ENCODE peak calls at places on chromosomes 2 and 18, in four cellular contexts. One of them, this sample, is unnamed.

GRCh38 chr2:36912692-36913091 is 53.6 kb downstream of the STRN start:
- DNase-seq in HepG2: no peak
- DNase-seq in SK-N-SH: no peak
- DNase-seq in GM12878: no peak
- DNase-seq in this sample: no peak

GRCh38 chr2:218002792-218003191 is at the start of gene TNS1:
- DNase-seq in HepG2: no peak
- DNase-seq in SK-N-SH: peak
- DNase-seq in GM12878: no peak
- DNase-seq in this sample: no peak

GRCh38 chr18:48835745-48836191 is 115.0 kb downstream of the SMAD7 start:
- DNase-seq in HepG2: no peak
- DNase-seq in SK-N-SH: no peak
- DNase-seq in GM12878: no peak
- DNase-seq in this sample: no peak

GRCh38 chr2:100581265-100581612 is 18.4 kb downstream of the PDCL3 start:
- DNase-seq in HepG2: no peak
- DNase-seq in SK-N-SH: no peak
- DNase-seq in GM12878: no peak
- DNase-seq in this sample: no peak

GRCh38 chr2:180717588-180717987 is 262.8 kb upstream of the UBE2E3 start:
- DNase-seq in HepG2: no peak
- DNase-seq in SK-N-SH: no peak
- DNase-seq in GM12878: no peak
- DNase-seq in this sample: no peak

GRCh38 chr2:217804786-217805678 is 197.8 kb downstream of the TNS1 start:
- DNase-seq in HepG2: no peak
- DNase-seq in SK-N-SH: peak
- DNase-seq in GM12878: no peak
- DNase-seq in this sample: no peak

GRCh38 chr2:190408538-190409271 is 550 bp downstream of the MFSD6 start:
- DNase-seq in HepG2: no peak
- DNase-seq in SK-N-SH: peak
- DNase-seq in GM12878: no peak
- DNase-seq in this sample: peak

GRCh38 chr2:38600242-38600891 is 2.4 kb downstream of the HNRNPLL start:
- DNase-seq in HepG2: peak
- DNase-seq in SK-N-SH: peak
- DNase-seq in GM12878: no peak
- DNase-seq in this sample: peak

GRCh38 chr2:135245055-135245454 is 193.0 kb downstream of the RAB3GAP1 start:
- DNase-seq in HepG2: peak
- DNase-seq in SK-N-SH: no peak
- DNase-seq in GM12878: no peak
- DNase-seq in this sample: no peak

GRCh38 chr2:180367831-180368230 is 360.7 kb upstream of the CWC22 start:
- DNase-seq in HepG2: no peak
- DNase-seq in SK-N-SH: no peak
- DNase-seq in GM12878: no peak
- DNase-seq in this sample: no peak

GRCh38 chr2:216695401-216695821 is at the start of gene IGFBP5:
- DNase-seq in HepG2: no peak
- DNase-seq in SK-N-SH: peak
- DNase-seq in GM12878: no peak
- DNase-seq in this sample: peak

GRCh38 chr2:8000861-8001260 is 681.0 kb upstream of the ID2 start:
- DNase-seq in HepG2: no peak
- DNase-seq in SK-N-SH: no peak
- DNase-seq in GM12878: no peak
- DNase-seq in this sample: peak

GRCh38 chr18:46253498-46253897 is 149.3 kb downstream of the HAUS1 start:
- DNase-seq in HepG2: no peak
- DNase-seq in SK-N-SH: no peak
- DNase-seq in GM12878: no peak
- DNase-seq in this sample: no peak

GRCh38 chr2:60644942-60645341 is 91.5 kb upstream of the BCL11A start:
- DNase-seq in HepG2: no peak
- DNase-seq in SK-N-SH: no peak
- DNase-seq in GM12878: no peak
- DNase-seq in this sample: no peak

GRCh38 chr2:234678721-234679120 is 181.8 kb upstream of the ARL4C start:
- DNase-seq in HepG2: no peak
- DNase-seq in SK-N-SH: no peak
- DNase-seq in GM12878: no peak
- DNase-seq in this sample: no peak

GRCh38 chr2:25505630-25506029 is 163.9 kb upstream of the DNMT3A start:
- DNase-seq in HepG2: no peak
- DNase-seq in SK-N-SH: no peak
- DNase-seq in GM12878: no peak
- DNase-seq in this sample: no peak

GRCh38 chr18:58284699-58285490 is 240.9 kb downstream of the NEDD4L start:
- DNase-seq in HepG2: no peak
- DNase-seq in SK-N-SH: no peak
- DNase-seq in GM12878: no peak
- DNase-seq in this sample: no peak

GRCh38 chr2:181281206-181281832 is 175.9 kb upstream of the ITGA4 start:
- DNase-seq in HepG2: no peak
- DNase-seq in SK-N-SH: no peak
- DNase-seq in GM12878: no peak
- DNase-seq in this sample: no peak

GRCh38 chr18:79857082-79857661 is 59.4 kb downstream of the KCNG2 start:
- DNase-seq in HepG2: peak
- DNase-seq in SK-N-SH: peak
- DNase-seq in GM12878: no peak
- DNase-seq in this sample: no peak

GRCh38 chr2:158912122-158912521 is 56.3 kb upstream of the TANC1 start:
- DNase-seq in HepG2: no peak
- DNase-seq in SK-N-SH: no peak
- DNase-seq in GM12878: no peak
- DNase-seq in this sample: no peak

GRCh38 chr18:53380063-53380639 is 844.3 kb downstream of the MBD2 start:
- DNase-seq in HepG2: peak
- DNase-seq in SK-N-SH: peak
- DNase-seq in GM12878: peak
- DNase-seq in this sample: peak

GRCh38 chr2:2648094-2648493 is 317.0 kb upstream of the MYT1L start:
- DNase-seq in HepG2: no peak
- DNase-seq in SK-N-SH: no peak
- DNase-seq in GM12878: no peak
- DNase-seq in this sample: no peak

GRCh38 chr18:55097406-55098170 is 138.3 kb upstream of the CCDC68 start:
- DNase-seq in HepG2: no peak
- DNase-seq in SK-N-SH: no peak
- DNase-seq in GM12878: no peak
- DNase-seq in this sample: peak

GRCh38 chr18:28863396-28863795 is 686.5 kb upstream of the CDH2 start:
- DNase-seq in HepG2: no peak
- DNase-seq in SK-N-SH: no peak
- DNase-seq in GM12878: no peak
- DNase-seq in this sample: no peak

GRCh38 chr18:395481-396250 is 104.8 kb downstream of the COLEC12 start:
- DNase-seq in HepG2: no peak
- DNase-seq in SK-N-SH: peak
- DNase-seq in GM12878: no peak
- DNase-seq in this sample: no peak

GRCh38 chr2:31337197-31337596 is 77.3 kb downstream of the XDH start:
- DNase-seq in HepG2: no peak
- DNase-seq in SK-N-SH: no peak
- DNase-seq in GM12878: no peak
- DNase-seq in this sample: no peak

GRCh38 chr18:2952605-2953004 is 60.3 kb downstream of the LPIN2 start:
- DNase-seq in HepG2: no peak
- DNase-seq in SK-N-SH: no peak
- DNase-seq in GM12878: no peak
- DNase-seq in this sample: no peak

GRCh38 chr2:170842785-170843184 is 26.1 kb downstream of the GAD1 start:
- DNase-seq in HepG2: no peak
- DNase-seq in SK-N-SH: no peak
- DNase-seq in GM12878: no peak
- DNase-seq in this sample: no peak

GRCh38 chr2:236857781-236858180 is 227.9 kb upstream of the COPS8 start:
- DNase-seq in HepG2: no peak
- DNase-seq in SK-N-SH: no peak
- DNase-seq in GM12878: no peak
- DNase-seq in this sample: no peak

GRCh38 chr2:132517386-132517785 is 100.8 kb downstream of the GPR39 start:
- DNase-seq in HepG2: no peak
- DNase-seq in SK-N-SH: no peak
- DNase-seq in GM12878: no peak
- DNase-seq in this sample: no peak

GRCh38 chr2:157421377-157421944 is 22.4 kb downstream of the CYTIP start:
- DNase-seq in HepG2: no peak
- DNase-seq in SK-N-SH: no peak
- DNase-seq in GM12878: no peak
- DNase-seq in this sample: no peak

GRCh38 chr18:8816233-8816632 is 110.9 kb downstream of the MTCL1 start:
- DNase-seq in HepG2: no peak
- DNase-seq in SK-N-SH: no peak
- DNase-seq in GM12878: no peak
- DNase-seq in this sample: no peak

GRCh38 chr2:191190439-191190838 is 39.6 kb upstream of the STAT4 start:
- DNase-seq in HepG2: no peak
- DNase-seq in SK-N-SH: no peak
- DNase-seq in GM12878: no peak
- DNase-seq in this sample: no peak

GRCh38 chr2:23761638-23762037 is 165.3 kb downstream of the ATAD2B start:
- DNase-seq in HepG2: no peak
- DNase-seq in SK-N-SH: no peak
- DNase-seq in GM12878: no peak
- DNase-seq in this sample: peak

GRCh38 chr2:120227111-120227991 is 4.2 kb upstream of the TMEM185B start:
- DNase-seq in HepG2: peak
- DNase-seq in SK-N-SH: no peak
- DNase-seq in GM12878: no peak
- DNase-seq in this sample: peak

GRCh38 chr2:120224735-120225548 is 1.7 kb upstream of the TMEM185B start:
- DNase-seq in HepG2: no peak
- DNase-seq in SK-N-SH: no peak
- DNase-seq in GM12878: no peak
- DNase-seq in this sample: no peak

GRCh38 chr2:120224256-120224655 is 1.1 kb upstream of the TMEM185B start:
- DNase-seq in HepG2: no peak
- DNase-seq in SK-N-SH: no peak
- DNase-seq in GM12878: no peak
- DNase-seq in this sample: no peak

GRCh38 chr2:120225549-120226065 is 2.4 kb upstream of the TMEM185B start:
- DNase-seq in HepG2: no peak
- DNase-seq in SK-N-SH: no peak
- DNase-seq in GM12878: no peak
- DNase-seq in this sample: no peak

GRCh38 chr2:120226296-120226695 is 3.1 kb upstream of the TMEM185B start:
- DNase-seq in HepG2: no peak
- DNase-seq in SK-N-SH: no peak
- DNase-seq in GM12878: no peak
- DNase-seq in this sample: no peak
- TF ChIP-seq MXI1 in HepG2: no peak
- TF ChIP-seq MXI1 in SK-N-SH: no peak
- TF ChIP-seq MXI1 in GM12878: no peak
- TF ChIP-seq MXI1 in this sample: no peak

GRCh38 chr2:29162204-29162928 is 47.2 kb downstream of the CLIP4 start:
- DNase-seq in HepG2: no peak
- DNase-seq in SK-N-SH: no peak
- DNase-seq in GM12878: no peak
- DNase-seq in this sample: no peak

GRCh38 chr2:29166237-29166630 is 51.0 kb downstream of the CLIP4 start:
- DNase-seq in HepG2: no peak
- DNase-seq in SK-N-SH: no peak
- DNase-seq in GM12878: no peak
- DNase-seq in this sample: no peak

GRCh38 chr2:29166640-29167039 is 51.4 kb downstream of the CLIP4 start:
- DNase-seq in HepG2: no peak
- DNase-seq in SK-N-SH: no peak
- DNase-seq in GM12878: no peak
- DNase-seq in this sample: no peak

GRCh38 chr2:29164101-29164846 is 49.1 kb downstream of the CLIP4 start:
- DNase-seq in HepG2: no peak
- DNase-seq in SK-N-SH: peak
- DNase-seq in GM12878: no peak
- DNase-seq in this sample: no peak

GRCh38 chr2:29165362-29166236 is 50.4 kb downstream of the CLIP4 start:
- DNase-seq in HepG2: peak
- DNase-seq in SK-N-SH: no peak
- DNase-seq in GM12878: no peak
- DNase-seq in this sample: no peak
- TF ChIP-seq MAX in HepG2: no peak
- TF ChIP-seq MAX in SK-N-SH: no peak
- TF ChIP-seq MAX in GM12878: no peak
- TF ChIP-seq MAX in this sample: no peak

GRCh38 chr2:219418155-219418569 is at the start of gene DES:
- DNase-seq in HepG2: no peak
- DNase-seq in SK-N-SH: no peak
- DNase-seq in GM12878: no peak
- DNase-seq in this sample: no peak

GRCh38 chr2:219418570-219419189 is 503 bp downstream of the DES start:
- DNase-seq in HepG2: no peak
- DNase-seq in SK-N-SH: no peak
- DNase-seq in GM12878: no peak
- DNase-seq in this sample: no peak

GRCh38 chr2:219420687-219421086 is 2.5 kb downstream of the DES start:
- DNase-seq in HepG2: no peak
- DNase-seq in SK-N-SH: no peak
- DNase-seq in GM12878: no peak
- DNase-seq in this sample: no peak

GRCh38 chr2:219421323-219421722 is 3.1 kb downstream of the DES start:
- DNase-seq in HepG2: no peak
- DNase-seq in SK-N-SH: no peak
- DNase-seq in GM12878: no peak
- DNase-seq in this sample: no peak

GRCh38 chr2:219419331-219420197 is 1.4 kb downstream of the DES start:
- DNase-seq in HepG2: no peak
- DNase-seq in SK-N-SH: no peak
- DNase-seq in GM12878: no peak
- DNase-seq in this sample: peak
- TF ChIP-seq MXI1 in HepG2: no peak
- TF ChIP-seq MXI1 in SK-N-SH: no peak
- TF ChIP-seq MXI1 in GM12878: no peak
- TF ChIP-seq MXI1 in this sample: no peak

DNA sequence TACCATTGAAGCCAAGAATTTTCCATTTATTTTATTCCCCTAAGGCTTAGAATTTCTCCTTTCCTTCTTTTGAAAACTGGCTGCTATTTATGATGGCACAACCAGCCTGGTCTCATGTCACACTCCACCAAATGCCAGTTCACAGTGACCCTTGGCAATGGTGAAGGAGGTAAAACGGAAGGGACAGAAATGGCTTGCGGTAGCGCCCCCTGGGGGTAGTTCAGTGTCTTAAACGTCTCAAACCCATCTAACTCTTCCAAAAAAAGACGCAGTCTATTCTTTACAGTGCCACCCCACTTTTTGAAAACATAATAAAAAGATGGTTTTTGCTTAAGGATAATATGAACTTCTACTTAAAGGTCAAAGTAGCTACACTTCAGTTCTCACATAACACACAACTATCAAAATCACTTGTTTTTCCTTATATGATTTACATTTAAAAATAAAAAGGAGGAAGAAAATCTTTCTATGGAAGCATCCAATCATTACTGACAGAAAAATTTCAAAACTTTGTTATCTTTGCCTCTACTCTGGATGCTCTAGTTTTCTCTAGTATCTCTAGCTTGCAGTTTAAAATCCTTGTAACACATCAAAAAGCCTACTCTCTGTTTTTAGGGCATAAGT is 28.0 kb downstream of the PNO1 start:
- DNase-seq in HepG2: peak
- DNase-seq in SK-N-SH: peak
- DNase-seq in GM12878: peak
- DNase-seq in this sample: peak
- TF ChIP-seq MAX in HepG2: no peak
- TF ChIP-seq MAX in SK-N-SH: no peak
- TF ChIP-seq MAX in GM12878: no peak
- TF ChIP-seq MAX in this sample: no peak